ENCODE peak calls at places on chromosome 20, in six cellular contexts. R is lower lobe of right lung, P is lung, V is HFF-Myc, O is NCI-H1417, G is SJCRH30. I is an unnamed sample.

GRCh38 chr20:43186312-43186711 is 3.4 kb downstream of the PTPRT start:
- DNase-seq in R (no peak), V (no peak), O (no peak), G (no peak), P (no peak), I (no peak)

GRCh38 chr20:39823239-39823638 is 861.1 kb downstream of the DHX35 start:
- DNase-seq in O (no peak), G (peak), P (no peak), V (peak), R (no peak), I (peak)

GRCh38 chr20:34299925-34300806 is 3.0 kb downstream of the AHCY start:
- DNase-seq in O (no peak), P (peak), R (no peak), V (no peak), G (no peak), I (no peak)

GRCh38 chr20:36717657-36718056 is 28.2 kb downstream of the NDRG3 start:
- DNase-seq in R (no peak), P (no peak), V (no peak), G (no peak), O (no peak), I (no peak)

GRCh38 chr20:25574411-25574810 is 10.9 kb downstream of the NINL start:
- DNase-seq in V (no peak), R (no peak), P (no peak), G (no peak), O (no peak), I (no peak)

GRCh38 chr20:44571367-44571766 is 11.0 kb upstream of the PKIG start:
- DNase-seq in V (no peak), G (no peak), R (no peak), P (no peak), O (no peak), I (no peak)

GRCh38 chr20:38208088-38208487 is 43.0 kb upstream of the TGM2 start:
- DNase-seq in R (no peak), O (no peak), G (no peak), V (no peak), P (no peak), I (no peak)

GRCh38 chr20:23021541-23021940 is 13.6 kb upstream of the SSTR4 start:
- DNase-seq in P (no peak), G (peak), O (no peak), V (no peak), R (no peak), I (no peak)

GRCh38 chr20:36483919-36484808 is 57.2 kb upstream of the MYL9 start:
- DNase-seq in G (peak), V (no peak), R (no peak), P (no peak), O (no peak), I (no peak)

GRCh38 chr20:23683807-23684206 is 5.0 kb downstream of the CST4 start:
- DNase-seq in O (no peak), P (no peak), V (no peak), G (no peak), R (no peak), I (no peak)

GRCh38 chr20:22495789-22496188 is 88.6 kb downstream of the FOXA2 start:
- DNase-seq in R (no peak), V (no peak), O (no peak), G (no peak), P (no peak), I (no peak)

GRCh38 chr20:50221501-50222323 is 31.1 kb downstream of the CEBPB start:
- DNase-seq in R (peak), P (peak), G (no peak), O (no peak), V (no peak), I (no peak)

GRCh38 chr20:63520594-63520938 is at the start of gene PPDPF:
- DNase-seq in G (peak), O (peak), P (peak), R (peak), V (no peak), I (peak)

GRCh38 chr20:50891138-50891537 is 40.1 kb downstream of the ADNP start:
- DNase-seq in V (no peak), P (no peak), O (no peak), R (no peak), G (no peak), I (no peak)

GRCh38 chr20:44142416-44142815 is 44.6 kb downstream of the JPH2 start:
- DNase-seq in P (no peak), R (no peak), G (peak), O (no peak), V (no peak), I (peak)

GRCh38 chr20:47042464-47042863 is 147.8 kb downstream of the EYA2 start:
- DNase-seq in V (no peak), P (no peak), O (no peak), R (no peak), G (no peak), I (no peak)

GRCh38 chr20:11588875-11589274 is 328.8 kb upstream of the BTBD3 start:
- DNase-seq in R (no peak), O (no peak), G (no peak), V (no peak), P (no peak), I (no peak)

GRCh38 chr20:60095456-60095855 is 137.2 kb downstream of the CDH26 start:
- DNase-seq in R (no peak), O (no peak), G (peak), V (no peak), P (no peak), I (no peak)

GRCh38 chr20:8183526-8183925 is 51.5 kb downstream of the PLCB1 start:
- DNase-seq in G (no peak), V (no peak), P (no peak), R (no peak), O (no peak), I (no peak)

GRCh38 chr20:57685134-57685851 is 24.5 kb downstream of the PMEPA1 start:
- DNase-seq in R (no peak), G (no peak), O (peak), P (no peak), V (no peak), I (no peak)